ENCODE peak calls at places on chromosomes 6 and 20, in eight cellular contexts. E is left kidney; O is activated effector memory CD4-positive, alpha-beta T cell treated with anti-CD3 and anti-CD28 coated beads, Interleukin-2, amount 50 U/mL, for 16 hours; W is upper lobe of right lung; A is activated CD4-positive, alpha-beta T cell treated with anti-CD3 and anti-CD28 coated beads, Interleukin-2, amount 50 U/mL, for 4 hours; P is iris pigment epithelial cell; N is EL; K is WTC11. Y is an unnamed sample.

GRCh38 chr6:96301781-96302180 is 219.8 kb upstream of the UFL1 start:
- DNase-seq in E (no peak), O (no peak), W (no peak), A (no peak), P (no peak), N (no peak), K (no peak), Y (peak)

GRCh38 chr6:82057846-82058554 is 189.5 kb downstream of the IBTK start:
- DNase-seq in E (peak), O (no peak), W (no peak), A (no peak), P (peak), N (peak), K (no peak), Y (no peak)

GRCh38 chr6:40328376-40328987 is 258.7 kb downstream of the LRFN2 start:
- DNase-seq in E (peak), O (no peak), W (peak), A (peak), P (no peak), N (no peak), K (peak), Y (peak)

GRCh38 chr6:15945593-15946159 is 183.2 kb upstream of the MYLIP start:
- DNase-seq in E (no peak), O (no peak), W (no peak), A (no peak), P (peak), N (peak), K (no peak), Y (peak)

GRCh38 chr6:42368156-42368555 is 83.6 kb downstream of the TRERF1 start:
- DNase-seq in E (no peak), O (peak), W (peak), A (peak), P (no peak), N (no peak), K (no peak), Y (no peak)

GRCh38 chr6:37741757-37742400 is 44.2 kb upstream of the MDGA1 start:
- DNase-seq in E (peak), O (no peak), W (no peak), A (no peak), P (peak), N (peak), K (peak), Y (no peak)

GRCh38 chr6:133997267-133997666 is 44.2 kb downstream of the TBPL1 start:
- DNase-seq in E (no peak), O (no peak), W (no peak), A (no peak), P (no peak), N (no peak), K (no peak), Y (no peak)

GRCh38 chr20:11076434-11076833 is 402.6 kb upstream of the JAG1 start:
- DNase-seq in E (peak), O (no peak), W (no peak), A (no peak), P (no peak), N (no peak), K (no peak), Y (no peak)

GRCh38 chr20:16758459-16759160 is 10.5 kb downstream of the OTOR start:
- DNase-seq in E (no peak), O (no peak), W (no peak), A (no peak), P (no peak), N (no peak), K (no peak), Y (no peak)

GRCh38 chr6:90715093-90715655 is 128.3 kb upstream of the MAP3K7 start:
- DNase-seq in E (no peak), O (no peak), W (no peak), A (no peak), P (peak), N (no peak), K (no peak), Y (no peak)

GRCh38 chr6:14791525-14791924 is 454.3 kb upstream of the JARID2 start:
- DNase-seq in E (no peak), O (no peak), W (no peak), A (no peak), P (no peak), N (peak), K (no peak), Y (peak)